ENCODE peak calls at places on chromosomes 13 and 19, in four cellular contexts. One of them, this sample, is unnamed.

GRCh38 chr19:32287811-32288227 is 57.6 kb upstream of the ZNF507 start:
- DNase-seq in astrocyte of the spinal cord: peak; percentile 37
- DNase-seq in body of pancreas: peak; percentile 64
- DNase-seq in H1: peak; percentile 34
- DNase-seq in this sample: peak; percentile 59

GRCh38 chr13:84684804-84685203 is 802.5 kb upstream of the SLITRK1 start:
- DNase-seq in astrocyte of the spinal cord: no peak
- DNase-seq in body of pancreas: no peak
- DNase-seq in H1: no peak
- DNase-seq in this sample: no peak

GRCh38 chr13:46184277-46184699 is 2.3 kb upstream of the LCP1 start:
- DNase-seq in astrocyte of the spinal cord: no peak
- DNase-seq in body of pancreas: peak; percentile 27
- DNase-seq in H1: peak; percentile 13
- DNase-seq in this sample: no peak

GRCh38 chr19:1265611-1266115 is 3.5 kb upstream of the CIRBP start:
- DNase-seq in astrocyte of the spinal cord: peak; percentile 62
- DNase-seq in body of pancreas: peak; percentile 77
- DNase-seq in H1: no peak
- DNase-seq in this sample: no peak

GRCh38 chr19:6568816-6569215 is 22.1 kb downstream of the CD70 start:
- DNase-seq in astrocyte of the spinal cord: no peak
- DNase-seq in body of pancreas: no peak
- DNase-seq in H1: no peak
- DNase-seq in this sample: no peak

GRCh38 chr19:12364391-12365093 is 941 bp downstream of the ZNF442 start:
- DNase-seq in astrocyte of the spinal cord: no peak
- DNase-seq in body of pancreas: peak; percentile 9
- DNase-seq in H1: no peak
- DNase-seq in this sample: no peak

GRCh38 chr19:8455018-8455417 is 10.2 kb downstream of the HNRNPM start:
- DNase-seq in astrocyte of the spinal cord: no peak
- DNase-seq in body of pancreas: no peak
- DNase-seq in H1: no peak
- DNase-seq in this sample: no peak

GRCh38 chr13:103078145-103078544 is 11.9 kb upstream of the SLC10A2 start:
- DNase-seq in astrocyte of the spinal cord: no peak
- DNase-seq in body of pancreas: no peak
- DNase-seq in H1: no peak
- DNase-seq in this sample: no peak

GRCh38 chr19:9945319-9945966 is 9.1 kb upstream of the OLFM2 start:
- DNase-seq in astrocyte of the spinal cord: peak; percentile 99
- DNase-seq in body of pancreas: peak; percentile 66
- DNase-seq in H1: no peak
- DNase-seq in this sample: peak; percentile 100

GRCh38 chr13:24185591-24186232 is 25.2 kb downstream of the SPATA13 start:
- DNase-seq in astrocyte of the spinal cord: peak; percentile 29
- DNase-seq in body of pancreas: no peak
- DNase-seq in H1: no peak
- DNase-seq in this sample: no peak

GRCh38 chr13:111663505-111663904 is 343.1 kb downstream of the TEX29 start:
- DNase-seq in astrocyte of the spinal cord: no peak
- DNase-seq in body of pancreas: no peak
- DNase-seq in H1: no peak
- DNase-seq in this sample: no peak

GRCh38 chr13:23430664-23431063 is 2.8 kb downstream of the SACS start:
- DNase-seq in astrocyte of the spinal cord: no peak
- DNase-seq in body of pancreas: no peak
- DNase-seq in H1: no peak
- DNase-seq in this sample: no peak

GRCh38 chr19:34316741-34317241 is 48.2 kb upstream of the GPI start:
- DNase-seq in astrocyte of the spinal cord: peak; percentile 44
- DNase-seq in body of pancreas: no peak
- DNase-seq in H1: no peak
- DNase-seq in this sample: no peak

GRCh38 chr19:47357788-47358680 is 8.9 kb downstream of the DHX34 start:
- DNase-seq in astrocyte of the spinal cord: no peak
- DNase-seq in body of pancreas: no peak
- DNase-seq in H1: no peak
- DNase-seq in this sample: no peak

GRCh38 chr13:99123101-99124045 is 77.3 kb upstream of the UBAC2 start:
- DNase-seq in astrocyte of the spinal cord: peak; percentile 16
- DNase-seq in body of pancreas: no peak
- DNase-seq in H1: no peak
- DNase-seq in this sample: peak; percentile 23

GRCh38 chr13:102771298-102772041 is 2.1 kb downstream of the TEX30 start:
- DNase-seq in astrocyte of the spinal cord: no peak
- DNase-seq in body of pancreas: no peak
- DNase-seq in H1: no peak
- DNase-seq in this sample: no peak

GRCh38 chr19:4007021-4007835 is at the start of gene PIAS4:
- DNase-seq in astrocyte of the spinal cord: peak; percentile 94
- DNase-seq in body of pancreas: peak; percentile 96
- DNase-seq in H1: peak; percentile 85
- DNase-seq in this sample: peak; percentile 49
- TF ChIP-seq CTCF in astrocyte of the spinal cord: no peak
- TF ChIP-seq CTCF in body of pancreas: no peak
- TF ChIP-seq CTCF in H1: no peak
- TF ChIP-seq CTCF in this sample: no peak

GRCh38 chr19:5341981-5342380 is 1.4 kb upstream of the PTPRS start:
- DNase-seq in astrocyte of the spinal cord: no peak
- DNase-seq in body of pancreas: no peak
- DNase-seq in H1: no peak
- DNase-seq in this sample: no peak
- H3K4me3 ChIP-seq in astrocyte of the spinal cord: no peak overlapping the region
- H3K4me3 ChIP-seq in body of pancreas: no peak overlapping the region
- H3K4me3 ChIP-seq in H1: no peak overlapping the region
- H3K4me3 ChIP-seq in this sample: no peak overlapping the region

DNA sequence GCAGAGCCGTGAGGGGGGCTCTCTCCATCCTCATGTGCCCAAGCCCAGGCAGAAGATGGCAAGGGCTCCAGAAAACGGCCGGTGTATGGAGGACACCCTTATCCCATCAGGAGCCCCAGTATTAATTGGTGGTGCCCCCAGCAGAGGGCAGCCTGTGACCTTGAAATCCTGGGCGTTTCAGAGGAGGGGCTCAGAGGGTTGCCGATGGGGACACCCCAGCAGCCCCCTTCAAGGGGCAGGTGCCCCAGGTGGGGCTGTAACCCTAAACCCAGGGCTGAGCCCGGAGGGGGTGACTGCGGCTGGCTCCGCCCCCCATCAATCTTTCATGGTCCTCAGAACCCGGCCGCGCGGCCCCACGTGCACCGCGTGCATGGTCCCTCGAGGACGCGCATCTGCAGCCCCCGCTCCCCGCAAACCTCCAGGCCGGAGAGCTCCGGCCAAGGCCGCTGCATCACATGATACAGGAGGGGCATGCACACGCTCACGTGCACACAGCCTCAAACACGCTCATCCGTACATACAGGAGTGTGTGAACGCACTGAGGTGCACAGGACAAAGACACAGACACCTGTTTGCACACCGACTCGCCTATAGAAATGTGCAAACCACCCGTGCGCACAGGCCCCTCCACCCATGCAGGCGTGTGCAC is 959 bp downstream of the RAB3A start:
- DNase-seq in astrocyte of the spinal cord: no peak
- DNase-seq in body of pancreas: peak; percentile 16
- DNase-seq in H1: no peak
- DNase-seq in this sample: no peak
- TF ChIP-seq CTCF in astrocyte of the spinal cord: peak; percentile 16
- TF ChIP-seq CTCF in body of pancreas: no peak
- TF ChIP-seq CTCF in H1: peak; percentile 56
- TF ChIP-seq CTCF in this sample: peak; percentile 47

DNA sequence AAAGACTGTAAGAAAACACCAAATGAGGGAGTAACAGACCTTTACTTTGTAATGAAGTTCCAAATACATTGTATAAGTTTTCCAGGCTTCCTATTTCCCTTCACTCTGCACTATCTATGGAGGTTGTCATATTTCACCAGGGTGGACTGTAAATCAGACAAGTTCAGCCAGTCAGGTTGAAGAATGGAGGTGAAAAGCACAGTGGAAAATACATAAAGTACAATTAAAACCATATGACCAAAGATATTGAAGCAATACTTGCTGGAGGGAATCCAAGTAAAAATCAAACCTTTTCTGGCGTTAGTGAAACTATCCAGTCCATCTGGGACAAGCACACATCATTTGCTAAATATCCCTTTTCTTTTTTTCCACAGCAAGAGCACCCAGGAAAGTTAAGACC is 3.2 kb downstream of the LHFPL6 start:
- DNase-seq in astrocyte of the spinal cord: peak; percentile 21
- DNase-seq in body of pancreas: no peak
- DNase-seq in H1: no peak
- DNase-seq in this sample: peak; percentile 38
- H3K4me3 ChIP-seq in astrocyte of the spinal cord: peak overlapping the region; percentile 88
- H3K4me3 ChIP-seq in body of pancreas: no peak overlapping the region
- H3K4me3 ChIP-seq in H1: no peak overlapping the region
- H3K4me3 ChIP-seq in this sample: no peak overlapping the region

GRCh38 chr19:53907193-53907581 is 1.9 kb upstream of the CACNG7 start:
- DNase-seq in astrocyte of the spinal cord: no peak
- DNase-seq in body of pancreas: no peak
- DNase-seq in H1: no peak
- DNase-seq in this sample: no peak
- TF ChIP-seq CTCF in astrocyte of the spinal cord: no peak
- TF ChIP-seq CTCF in body of pancreas: no peak
- TF ChIP-seq CTCF in H1: no peak
- TF ChIP-seq CTCF in this sample: no peak